ENCODE peak calls at places on chromosomes 1 and 21, in five cellular contexts. H is fibroblast of lung, Y is IMR-90, P is esophagus squamous epithelium, X is heart right ventricle. R is an unnamed sample.

GRCh38 chr1:109906160-109906838 is 4.3 kb upstream of the CSF1 start:
- DNase-seq in H (no peak), Y (no peak), P (no peak), X (no peak), R (peak; percentile 52)

GRCh38 chr1:226993676-226994356 is 53.7 kb downstream of the COQ8A start:
- DNase-seq in H (no peak), Y (no peak), P (no peak), X (peak; percentile 37), R (no peak)

GRCh38 chr1:34970829-34971228 is 14.3 kb downstream of the TMEM35B start:
- DNase-seq in H (no peak), Y (no peak), P (no peak), X (no peak), R (no peak)

GRCh38 chr1:112251766-112252506 is 144.1 kb upstream of the CTTNBP2NL start:
- DNase-seq in H (peak; percentile 29), Y (peak; percentile 32), P (no peak), X (no peak), R (no peak)

GRCh38 chr21:27426196-27426595 is 459.3 kb upstream of the ADAMTS5 start:
- DNase-seq in H (no peak), Y (no peak), P (no peak), X (no peak), R (no peak)

GRCh38 chr1:19802269-19802668 is 2.6 kb upstream of the TMCO4 start:
- DNase-seq in H (no peak), Y (no peak), P (no peak), X (no peak), R (no peak)

GRCh38 chr1:14604414-14604813 is 5.9 kb downstream of the KAZN start:
- DNase-seq in H (no peak), Y (no peak), P (no peak), X (no peak), R (no peak)

GRCh38 chr1:87436534-87436933 is 107.9 kb downstream of the LMO4 start:
- DNase-seq in H (no peak), Y (no peak), P (no peak), X (peak; percentile 24), R (no peak)

GRCh38 chr21:45640888-45641479 is 2.5 kb upstream of the PCBP3 start:
- DNase-seq in H (peak; percentile 22), Y (peak; percentile 18), P (no peak), X (peak; percentile 53), R (no peak)

GRCh38 chr21:17802568-17802967 is 16.6 kb downstream of the C21orf91 start:
- DNase-seq in H (peak; percentile 74), Y (peak; percentile 67), P (no peak), X (no peak), R (no peak)

GRCh38 chr1:64851664-64852063 is 106.8 kb downstream of the RAVER2 start:
- DNase-seq in H (no peak), Y (no peak), P (no peak), X (no peak), R (no peak)

GRCh38 chr1:11841245-11842153 is 6.1 kb downstream of the NPPA start:
- DNase-seq in H (no peak), Y (peak; percentile 12), P (no peak), X (no peak), R (no peak)

GRCh38 chr1:11839727-11840705 is 7.6 kb downstream of the NPPA start:
- DNase-seq in H (no peak), Y (no peak), P (no peak), X (no peak), R (no peak)

GRCh38 chr1:11845641-11846335 is 1.8 kb downstream of the NPPA start:
- DNase-seq in H (no peak), Y (peak; percentile 24), P (no peak), X (no peak), R (peak; percentile 5)

GRCh38 chr1:11838349-11839272 is 9.0 kb downstream of the NPPA start:
- DNase-seq in H (peak; percentile 20), Y (peak; percentile 41), P (peak; percentile 12), X (peak; percentile 81), R (peak; percentile 81)

DNA sequence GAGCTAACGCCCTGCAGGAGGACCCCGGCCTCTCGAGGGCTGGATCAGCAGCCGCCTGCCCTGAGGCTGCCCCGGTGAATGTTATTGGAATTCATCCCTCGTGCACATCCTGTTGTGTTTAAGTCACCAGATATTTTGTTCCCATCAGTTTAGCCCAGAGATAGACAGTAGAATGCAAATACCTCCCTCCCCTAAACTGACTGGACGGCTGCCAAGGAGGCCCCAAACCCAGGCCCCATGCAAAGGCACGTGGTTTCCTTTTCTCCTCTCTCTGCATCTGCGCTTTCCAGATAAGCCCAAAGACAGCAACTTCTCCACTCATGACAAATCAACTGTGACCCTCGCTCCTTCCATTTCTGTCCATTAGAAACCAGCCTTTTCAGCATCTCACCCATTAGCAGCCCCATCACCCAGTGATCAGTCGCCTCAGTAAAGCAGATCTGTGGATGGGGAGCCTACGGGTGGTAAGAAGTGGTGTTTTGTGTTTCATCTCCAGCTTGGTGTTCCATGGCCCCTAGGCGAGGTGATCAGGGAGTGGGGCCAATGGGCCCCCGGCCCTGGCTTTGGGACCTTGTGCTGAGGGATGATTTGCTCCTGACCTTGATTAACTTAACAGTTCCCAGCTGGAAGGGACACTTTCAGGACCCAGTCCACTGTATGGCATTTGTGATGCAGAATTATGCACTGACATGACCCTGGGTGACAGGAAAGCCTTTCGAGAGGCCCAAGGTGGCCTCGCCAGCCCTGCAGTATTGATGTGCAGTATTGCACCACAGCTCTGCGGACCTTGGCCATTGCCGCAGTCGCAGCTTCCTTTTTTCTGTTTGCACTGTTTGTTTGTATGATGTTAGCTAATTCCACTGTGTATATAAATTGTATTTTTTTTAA is 5.2 kb downstream of the NPPA start:
- DNase-seq in H (no peak), Y (peak; percentile 34), P (no peak), X (no peak), R (no peak)
- H3K27ac ChIP-seq in H (no peak overlapping the region), Y (no peak overlapping the region), P (peak overlapping the region; percentile 0), X (peak overlapping the region; percentile 50), R (peak overlapping the region; percentile 54)

DNA sequence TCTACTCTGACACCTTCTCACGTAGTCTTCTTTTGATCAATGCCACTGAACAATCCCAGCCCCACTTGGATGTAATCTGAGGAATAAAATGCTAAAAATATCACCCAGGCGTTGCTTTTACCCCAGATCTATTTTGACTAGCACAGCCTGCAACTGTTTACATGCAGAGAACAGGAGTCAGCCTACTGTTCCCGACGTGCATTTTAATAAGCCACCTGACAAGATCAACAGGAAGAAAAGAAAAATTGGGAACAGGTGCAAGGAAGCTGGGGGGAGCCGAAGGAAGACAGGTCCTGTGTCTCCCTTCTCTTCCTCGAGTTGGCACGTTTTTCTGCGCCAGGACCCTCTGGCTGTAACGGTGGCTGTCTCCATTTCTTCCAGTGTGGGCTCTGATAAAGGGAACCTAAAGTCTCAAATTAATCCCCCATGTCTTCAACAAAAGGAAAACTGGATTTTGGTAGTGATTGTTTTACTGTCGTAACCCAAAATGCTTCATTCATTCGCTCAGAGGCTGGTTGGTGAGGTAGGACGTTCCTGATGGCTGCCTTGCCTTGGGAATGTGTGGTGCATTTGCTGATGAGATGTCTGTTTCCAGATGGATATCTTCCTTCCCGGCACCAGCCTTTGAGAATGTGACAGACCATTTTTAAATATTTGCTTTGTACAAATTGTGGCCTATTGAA is 117.3 kb downstream of the C1orf21 start:
- DNase-seq in H (no peak), Y (no peak), P (no peak), X (no peak), R (no peak)
- H3K4me1 ChIP-seq in H (peaks cover 7% of the 10 kb centered on the region), Y (peaks cover 2% of the 10 kb centered on the region), P (peaks cover 49% of the 10 kb centered on the region), X (peaks cover 70% of the 10 kb centered on the region), R (no peaks in the 10 kb centered on the region)

DNA sequence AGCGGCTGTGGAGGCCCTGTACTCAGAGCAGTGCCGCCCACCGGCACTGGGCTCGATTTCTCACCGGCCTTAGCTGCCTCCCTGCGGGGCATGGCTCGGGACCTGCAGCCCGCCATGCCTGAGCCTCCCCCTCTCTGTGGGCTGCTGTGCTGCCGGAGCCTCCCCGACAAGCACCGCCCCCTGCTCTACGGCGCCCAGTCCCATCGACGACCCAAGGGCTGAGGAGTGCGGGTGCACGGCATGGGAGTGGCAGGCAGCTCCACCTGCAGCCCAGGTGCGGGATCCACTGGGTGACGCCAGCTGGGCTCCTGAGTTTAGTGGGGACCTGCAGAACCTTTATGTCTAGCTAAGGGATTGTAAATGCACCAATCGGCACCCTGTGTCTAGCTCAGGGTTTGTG is 5.2 kb upstream of the SOD1 start:
- DNase-seq in H (no peak), Y (no peak), P (no peak), X (no peak), R (no peak)
- H3K9me3 ChIP-seq in H (no peaks in the 10 kb centered on the region), Y (no peaks in the 10 kb centered on the region), P (no peaks in the 10 kb centered on the region), X (peaks cover 6% of the 10 kb centered on the region), R (no peaks in the 10 kb centered on the region)

GRCh38 chr1:147238925-147239820 is 3.3 kb upstream of the CHD1L start:
- DNase-seq in H (no peak), Y (no peak), P (no peak), X (no peak), R (no peak)

GRCh38 chr1:147236959-147237791 is 5.3 kb upstream of the CHD1L start:
- DNase-seq in H (no peak), Y (no peak), P (no peak), X (no peak), R (no peak)

GRCh38 chr1:147236448-147236847 is 6.0 kb upstream of the CHD1L start:
- DNase-seq in H (no peak), Y (no peak), P (no peak), X (no peak), R (no peak)

GRCh38 chr1:147235822-147236221 is 6.7 kb upstream of the CHD1L start:
- DNase-seq in H (no peak), Y (no peak), P (no peak), X (no peak), R (no peak)

DNA sequence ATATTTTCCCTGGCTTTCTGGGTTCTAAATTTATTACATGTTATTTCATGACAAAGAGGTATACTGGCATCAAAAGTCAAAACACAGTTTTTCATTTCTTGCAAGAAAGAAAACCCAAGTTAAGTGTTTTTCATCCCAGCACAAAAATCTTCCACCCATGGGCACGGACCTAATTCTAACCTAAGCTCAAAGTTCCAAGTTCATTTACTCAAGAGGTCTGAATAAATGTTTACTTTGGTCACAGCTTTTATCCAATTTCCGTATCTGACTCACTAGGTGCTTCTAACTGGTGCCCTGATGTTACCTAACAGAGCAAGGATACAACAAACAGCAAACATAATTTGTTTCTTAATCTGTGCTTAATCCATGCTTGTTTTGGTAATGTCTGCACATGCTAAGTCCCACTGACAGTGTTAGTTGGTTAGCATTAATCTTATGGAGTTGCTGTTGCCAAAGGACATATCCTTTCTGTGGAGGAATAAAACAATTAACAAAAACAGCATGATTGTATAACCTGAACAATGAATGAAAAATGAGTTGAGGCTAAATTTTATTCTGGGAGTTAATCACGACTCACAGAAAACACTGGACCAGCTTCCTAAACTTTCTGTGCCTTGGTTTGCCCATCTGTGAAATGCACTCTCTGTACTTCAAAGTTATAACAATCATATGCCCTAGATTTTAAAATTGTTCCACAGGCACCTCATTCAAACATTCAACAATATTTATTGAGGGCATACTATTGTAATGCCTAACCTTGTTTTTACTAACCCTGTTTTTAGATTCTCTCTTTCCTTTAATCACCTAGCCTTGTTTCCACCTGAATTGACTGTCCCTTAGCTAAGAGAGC is 4.2 kb upstream of the CHD1L start:
- DNase-seq in H (no peak), Y (no peak), P (no peak), X (no peak), R (no peak)
- H3K27ac ChIP-seq in H (no peak overlapping the region), Y (no peak overlapping the region), P (no peak overlapping the region), X (no peak overlapping the region), R (no peak overlapping the region)

GRCh38 chr1:3461238-3461933 is 6.9 kb downstream of the ARHGEF16 start:
- DNase-seq in H (no peak), Y (no peak), P (no peak), X (no peak), R (no peak)

GRCh38 chr1:3460653-3461237 is 6.3 kb downstream of the ARHGEF16 start:
- DNase-seq in H (peak; percentile 42), Y (no peak), P (no peak), X (peak; percentile 22), R (no peak)

GRCh38 chr1:3463013-3463385 is 8.5 kb downstream of the ARHGEF16 start:
- DNase-seq in H (no peak), Y (no peak), P (no peak), X (peak; percentile 12), R (no peak)

GRCh38 chr1:3462356-3463012 is 8.0 kb downstream of the ARHGEF16 start:
- DNase-seq in H (no peak), Y (no peak), P (no peak), X (peak; percentile 8), R (peak; percentile 35)

GRCh38 chr1:3461934-3462275 is 7.4 kb downstream of the ARHGEF16 start:
- DNase-seq in H (no peak), Y (no peak), P (no peak), X (peak; percentile 9), R (no peak)
- H3K4me1 ChIP-seq in H (no peaks in the 10 kb centered on the region), Y (no peaks in the 10 kb centered on the region), P (peaks cover 99% of the 10 kb centered on the region), X (peaks cover 18% of the 10 kb centered on the region), R (no peaks in the 10 kb centered on the region)

R was measured in CD8-positive, alpha-beta memory T cell.